ENCODE peak calls at places on chromosomes 13 and 19, in six cellular contexts. P is Peyer's patch, L is retinal pigment epithelial cell, Q is tibial artery, V is fibroblast of lung, M is epithelial cell of esophagus. C is an unnamed sample.
A peak's percentile ranks its signal among the peaks of the same experiment; 100 is the strongest.

GRCh38 chr13:90732049-90732448 is 615.4 kb upstream of the MIR17HG start:
- DNase-seq in P (no peak), L (no peak), Q (no peak), V (no peak), M (peak; percentile 37), C (no peak)

GRCh38 chr13:113981611-113982295 is 7.9 kb upstream of the C13orf46 start:
- DNase-seq in P (peak; percentile 45), L (no peak), Q (peak; percentile 59), V (no peak), M (no peak), C (no peak)

GRCh38 chr13:58953638-58954037 is 1210.1 kb downstream of the DIAPH3 start:
- DNase-seq in P (no peak), L (no peak), Q (no peak), V (peak; percentile 58), M (no peak), C (no peak)

GRCh38 chr19:13381827-13382632 is 124.2 kb downstream of the CACNA1A start:
- DNase-seq in P (no peak), L (no peak), Q (no peak), V (no peak), M (no peak), C (no peak)

GRCh38 chr13:75076476-75076875 is 405.5 kb downstream of the TBC1D4 start:
- DNase-seq in P (no peak), L (peak; percentile 39), Q (no peak), V (peak; percentile 53), M (no peak), C (no peak)

GRCh38 chr13:74683411-74683810 is 549.2 kb upstream of the KLF12 start:
- DNase-seq in P (no peak), L (no peak), Q (no peak), V (no peak), M (peak; percentile 59), C (no peak)

GRCh38 chr13:28474491-28475134 is 20.3 kb downstream of the FLT1 start:
- DNase-seq in P (no peak), L (no peak), Q (no peak), V (no peak), M (peak; percentile 29), C (no peak)

GRCh38 chr19:45400192-45400591 is 4.7 kb downstream of the PPP1R13L start:
- DNase-seq in P (no peak), L (no peak), Q (no peak), V (no peak), M (peak; percentile 99), C (no peak)

GRCh38 chr13:64186503-64186902 is 2770.9 kb upstream of the PCDH20 start:
- DNase-seq in P (no peak), L (no peak), Q (no peak), V (no peak), M (no peak), C (no peak)

GRCh38 chr13:111589321-111589720 is 268.9 kb downstream of the TEX29 start:
- DNase-seq in P (no peak), L (no peak), Q (no peak), V (no peak), M (no peak), C (no peak)

GRCh38 chr19:35608250-35608649 is 4.3 kb upstream of the HAUS5 start:
- DNase-seq in P (no peak), L (no peak), Q (no peak), V (no peak), M (no peak), C (no peak)

GRCh38 chr13:73450583-73450982 is 391.8 kb downstream of the KLF5 start:
- DNase-seq in P (no peak), L (no peak), Q (no peak), V (peak; percentile 78), M (peak; percentile 55), C (peak; percentile 31)

GRCh38 chr13:69617587-69617986 is 490.0 kb upstream of the ATXN8OS start:
- DNase-seq in P (no peak), L (no peak), Q (no peak), V (no peak), M (no peak), C (no peak)

GRCh38 chr13:33126909-33127607 is 110.8 kb downstream of the KL start:
- DNase-seq in P (no peak), L (no peak), Q (no peak), V (peak; percentile 55), M (no peak), C (no peak)

GRCh38 chr19:38661166-38661565 is 13.7 kb downstream of the ACTN4 start:
- DNase-seq in P (no peak), L (no peak), Q (no peak), V (no peak), M (no peak), C (no peak)

GRCh38 chr19:15259900-15260299 is 27.7 kb upstream of the EPHX3 start:
- DNase-seq in P (no peak), L (no peak), Q (no peak), V (no peak), M (no peak), C (no peak)

GRCh38 chr13:30806784-30807183 is 71.4 kb downstream of the ALOX5AP start:
- DNase-seq in P (no peak), L (no peak), Q (no peak), V (peak; percentile 85), M (peak; percentile 78), C (no peak)

GRCh38 chr13:48772908-48773307 is 119.2 kb downstream of the CYSLTR2 start:
- DNase-seq in P (no peak), L (no peak), Q (no peak), V (no peak), M (no peak), C (no peak)

GRCh38 chr13:31282741-31283455 is 83.1 kb downstream of the B3GLCT start:
- DNase-seq in P (no peak), L (no peak), Q (no peak), V (no peak), M (peak; percentile 20), C (no peak)

GRCh38 chr19:16336571-16336970 is 11.9 kb downstream of the KLF2 start:
- DNase-seq in P (no peak), L (no peak), Q (no peak), V (peak; percentile 84), M (no peak), C (no peak)

GRCh38 chr13:112450118-112450517 is 74.0 kb downstream of the SPACA7 start:
- DNase-seq in P (no peak), L (no peak), Q (peak; percentile 13), V (no peak), M (no peak), C (no peak)

GRCh38 chr19:56765107-56765506 is 75.4 kb downstream of the PEG3 start:
- DNase-seq in P (peak; percentile 50), L (no peak), Q (peak; percentile 65), V (no peak), M (peak; percentile 17), C (no peak)

GRCh38 chr19:56764296-56764695 is 76.2 kb downstream of the PEG3 start:
- DNase-seq in P (no peak), L (no peak), Q (no peak), V (no peak), M (no peak), C (no peak)

GRCh38 chr19:56760842-56761241 is 79.7 kb downstream of the PEG3 start:
- DNase-seq in P (no peak), L (no peak), Q (no peak), V (no peak), M (no peak), C (no peak)

GRCh38 chr19:56759531-56759930 is 81.0 kb downstream of the PEG3 start:
- DNase-seq in P (no peak), L (no peak), Q (no peak), V (no peak), M (no peak), C (no peak)
- H3K4me3 ChIP-seq in P (no peak overlapping the region), L (no peak overlapping the region), Q (no peak overlapping the region), V (no peak overlapping the region), M (no peak overlapping the region), C (no peak overlapping the region)

GRCh38 chr19:5090780-5091575 is 122.1 kb downstream of the KDM4B start:
- DNase-seq in P (no peak), L (peak; percentile 64), Q (peak; percentile 81), V (peak; percentile 36), M (no peak), C (no peak)

GRCh38 chr19:5093297-5093858 is 124.5 kb downstream of the KDM4B start:
- DNase-seq in P (no peak), L (no peak), Q (no peak), V (no peak), M (no peak), C (no peak)

GRCh38 chr19:5092444-5092843 is 123.5 kb downstream of the KDM4B start:
- DNase-seq in P (no peak), L (no peak), Q (no peak), V (no peak), M (no peak), C (no peak)

GRCh38 chr19:5090465-5090779 is 121.5 kb downstream of the KDM4B start:
- DNase-seq in P (no peak), L (no peak), Q (no peak), V (no peak), M (no peak), C (no peak)

GRCh38 chr19:5091576-5092215 is 122.8 kb downstream of the KDM4B start:
- DNase-seq in P (no peak), L (no peak), Q (peak; percentile 79), V (no peak), M (no peak), C (no peak)
- H3K4me3 ChIP-seq in P (no peak overlapping the region), L (no peak overlapping the region), Q (peak overlapping the region; percentile 5), V (no peak overlapping the region), M (no peak overlapping the region), C (no peak overlapping the region)

DNA sequence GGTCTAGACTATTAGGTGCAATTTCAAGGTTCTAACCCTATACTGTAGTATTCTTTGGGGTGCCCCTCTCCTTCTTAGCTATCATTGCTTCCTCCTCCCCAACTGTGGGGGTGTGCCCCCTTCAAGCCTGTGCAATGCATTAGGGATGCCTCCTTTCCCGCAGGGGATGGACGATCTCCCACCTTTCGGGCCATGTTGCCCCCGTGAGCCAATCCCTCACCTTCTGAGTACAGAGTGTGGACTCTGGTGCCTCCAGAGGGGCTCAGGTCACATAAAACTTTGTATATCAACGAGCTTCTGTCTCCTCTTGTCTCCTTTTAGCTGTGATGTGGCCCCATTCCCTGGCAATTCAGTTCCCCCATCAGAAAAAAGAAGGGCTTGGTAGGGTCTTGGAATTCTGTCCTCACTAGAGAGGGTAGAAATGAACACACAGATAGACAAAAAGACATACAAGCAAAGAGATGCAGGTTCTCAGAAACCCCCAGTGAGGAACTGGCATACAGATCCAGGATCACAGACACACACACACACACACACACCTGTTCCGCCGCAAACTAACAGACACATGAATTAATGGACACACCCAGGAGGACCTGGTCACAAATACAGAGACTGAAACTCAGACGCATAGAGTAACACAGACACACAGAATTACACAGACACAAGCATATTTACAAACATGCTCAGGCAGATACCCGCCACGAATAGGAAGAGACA is 2.5 kb upstream of the HNRNPUL1 start:
- DNase-seq in P (no peak), L (no peak), Q (peak; percentile 70), V (peak; percentile 27), M (no peak), C (no peak)
- H3K4me3 ChIP-seq in P (peak overlapping the region; percentile 58), L (peak overlapping the region; percentile 83), Q (peak overlapping the region; percentile 89), V (peak overlapping the region; percentile 43), M (peak overlapping the region; percentile 95), C (peak overlapping the region; percentile 67)

GRCh38 chr13:42959615-42960014 is 32.4 kb downstream of the EPSTI1 start:
- DNase-seq in P (no peak), L (no peak), Q (no peak), V (no peak), M (no peak), C (no peak)
- H3K4me3 ChIP-seq in P (no peak overlapping the region), L (no peak overlapping the region), Q (no peak overlapping the region), V (no peak overlapping the region), M (no peak overlapping the region), C (no peak overlapping the region)

GRCh38 chr13:52127378-52127777 is 1.5 kb downstream of the NEK5 start:
- DNase-seq in P (no peak), L (no peak), Q (no peak), V (peak; percentile 94), M (no peak), C (no peak)
- H3K4me3 ChIP-seq in P (no peak overlapping the region), L (no peak overlapping the region), Q (no peak overlapping the region), V (no peak overlapping the region), M (no peak overlapping the region), C (no peak overlapping the region)